ENCODE peak calls at places on chromosomes 13 and 19, in four cellular contexts. E, K, D and Y are unnamed samples.

GRCh38 chr13:45306966-45307365 is 34.0 kb downstream of the TPT1 start:
- DNase-seq in E (no peak), K (no peak), D (no peak), Y (no peak)

GRCh38 chr19:2479556-2480194 is 3.7 kb downstream of the GADD45B start:
- DNase-seq in K (no peak), E (no peak), D (no peak), Y (no peak)

GRCh38 chr19:57438925-57439324 is 3.8 kb downstream of the ZNF749 start:
- DNase-seq in K (no peak), E (no peak), D (no peak), Y (no peak)

GRCh38 chr19:7679017-7679720 is 1.5 kb upstream of the TRAPPC5 start:
- DNase-seq in D (no peak), K (no peak), E (peak), Y (no peak)

GRCh38 chr19:1833540-1833939 is 14.7 kb downstream of the REXO1 start:
- DNase-seq in E (no peak), K (no peak), D (no peak), Y (no peak)

GRCh38 chr13:59734393-59734792 is 429.3 kb downstream of the DIAPH3 start:
- DNase-seq in D (no peak), E (no peak), K (no peak), Y (peak)

GRCh38 chr13:102323505-102323904 is 78.3 kb downstream of the FGF14 start:
- DNase-seq in D (no peak), K (no peak), E (no peak), Y (no peak)

GRCh38 chr13:44355643-44356042 is 18.0 kb upstream of the SERP2 start:
- DNase-seq in D (no peak), K (no peak), E (no peak), Y (no peak)

GRCh38 chr13:30829788-30830637 is 76.1 kb upstream of the MEDAG start:
- DNase-seq in E (no peak), K (no peak), D (no peak), Y (no peak)

GRCh38 chr13:28557725-28558124 is 62.8 kb upstream of the FLT1 start:
- DNase-seq in E (no peak), K (no peak), D (no peak), Y (no peak)

GRCh38 chr19:40147693-40148347 is 43.4 kb upstream of the MAP3K10 start:
- DNase-seq in K (peak), D (no peak), E (no peak), Y (no peak)

GRCh38 chr19:55554749-55555152 is 9.4 kb upstream of the SBK3 start:
- DNase-seq in E (no peak), K (no peak), D (no peak), Y (no peak)

GRCh38 chr13:37418490-37418889 is 180.1 kb downstream of the POSTN start:
- DNase-seq in D (no peak), K (peak), E (no peak), Y (no peak)

GRCh38 chr19:41298327-41298964 is 11.5 kb upstream of the CCDC97 start:
- DNase-seq in K (peak), E (no peak), D (no peak), Y (no peak)

GRCh38 chr13:38661276-38661675 is 25.6 kb upstream of the FREM2 start:
- DNase-seq in D (no peak), K (no peak), E (no peak), Y (no peak)

GRCh38 chr19:49862411-49863253 is 4.7 kb downstream of the PNKP start:
- DNase-seq in D (no peak), K (no peak), E (peak), Y (no peak)

GRCh38 chr13:21361706-21362105 is 97.4 kb downstream of the ZDHHC20 start:
- DNase-seq in D (no peak), E (no peak), K (no peak), Y (no peak)

GRCh38 chr13:61358599-61358998 is 57.0 kb downstream of the PCDH20 start:
- DNase-seq in D (no peak), K (no peak), E (no peak), Y (no peak)

GRCh38 chr13:98847780-98848179 is 95.3 kb upstream of the SLC15A1 start:
- DNase-seq in E (no peak), K (no peak), D (no peak), Y (no peak)

GRCh38 chr19:13781547-13781946 is 7.3 kb downstream of the C19orf53 start:
- DNase-seq in D (no peak), E (peak), K (peak), Y (no peak)

GRCh38 chr19:50850738-50851137 is 4.0 kb upstream of the KLK3 start:
- DNase-seq in D (no peak), E (no peak), K (no peak), Y (no peak)

GRCh38 chr19:39147480-39147879 is 21.9 kb downstream of the PAK4 start:
- DNase-seq in K (no peak), E (no peak), D (no peak), Y (no peak)

GRCh38 chr19:883661-884211 is 9.3 kb downstream of the MED16 start:
- DNase-seq in D (no peak), E (no peak), K (no peak), Y (no peak)

GRCh38 chr13:30037306-30037705 is 186.9 kb upstream of the UBL3 start:
- DNase-seq in E (peak), K (no peak), D (no peak), Y (no peak)

GRCh38 chr13:112686987-112687386 is 2.9 kb upstream of the ATP11A start:
- DNase-seq in E (no peak), D (no peak), K (no peak), Y (no peak)

GRCh38 chr13:37492741-37493514 is 105.6 kb downstream of the POSTN start:
- DNase-seq in K (peak), D (no peak), E (no peak), Y (no peak)

GRCh38 chr13:37491661-37492060 is 106.9 kb downstream of the POSTN start:
- DNase-seq in D (no peak), E (no peak), K (no peak), Y (no peak)

GRCh38 chr19:2492870-2493269 is 16.9 kb downstream of the GADD45B start:
- DNase-seq in E (peak), D (no peak), K (no peak), Y (no peak)

GRCh38 chr13:29922281-29922821 is 71.9 kb upstream of the UBL3 start:
- DNase-seq in E (no peak), D (no peak), K (peak), Y (no peak)

GRCh38 chr13:75271851-75272250 is 210.1 kb downstream of the TBC1D4 start:
- DNase-seq in D (no peak), E (no peak), K (peak), Y (no peak)

GRCh38 chr13:75788494-75788991 is 152.4 kb downstream of the LMO7 start:
- DNase-seq in E (no peak), D (no peak), K (peak), Y (no peak)

GRCh38 chr13:93875527-93875926 is 604.0 kb downstream of the DCT start:
- DNase-seq in K (peak), E (no peak), D (no peak), Y (no peak)

GRCh38 chr13:93872948-93873347 is 606.5 kb downstream of the DCT start:
- DNase-seq in D (no peak), E (no peak), K (no peak), Y (no peak)

GRCh38 chr13:93876236-93876635 is 603.2 kb downstream of the DCT start:
- DNase-seq in E (no peak), K (no peak), D (no peak), Y (no peak)

GRCh38 chr13:93867481-93867880 is 612.0 kb downstream of the DCT start:
- DNase-seq in E (no peak), D (no peak), K (peak), Y (no peak)

GRCh38 chr13:93872376-93872775 is 607.1 kb downstream of the DCT start:
- DNase-seq in D (no peak), E (no peak), K (no peak), Y (no peak)
- TF ChIP-seq RCOR1 in D (no peak), E (no peak), K (no peak), Y (no peak)

GRCh38 chr19:17473041-17473440 is 2.7 kb downstream of the SLC27A1 start:
- DNase-seq in D (no peak), K (peak), E (no peak), Y (no peak)

GRCh38 chr19:17470204-17470841 is at the start of gene SLC27A1:
- DNase-seq in K (peak), D (peak), E (peak), Y (peak)

GRCh38 chr19:17479325-17479791 is 9.0 kb downstream of the SLC27A1 start:
- DNase-seq in D (no peak), E (no peak), K (peak), Y (no peak)

GRCh38 chr19:17471410-17472125 is 1.2 kb downstream of the SLC27A1 start:
- DNase-seq in D (no peak), K (no peak), E (no peak), Y (no peak)

GRCh38 chr19:17475541-17476115 is 5.3 kb downstream of the SLC27A1 start:
- DNase-seq in K (peak), E (no peak), D (no peak), Y (no peak)
- TF ChIP-seq RCOR1 in K (no peak), E (no peak), D (no peak), Y (no peak)

GRCh38 chr19:19488875-19489690 is 26.3 kb downstream of the TSSK6 start:
- DNase-seq in K (peak), D (peak), E (peak), Y (peak)
- TF ChIP-seq RCOR1 in K (no peak), D (no peak), E (no peak), Y (no peak)

GRCh38 chr19:5949792-5950305 is 28.1 kb downstream of the RANBP3 start:
- DNase-seq in D (no peak), E (no peak), K (no peak), Y (no peak)

GRCh38 chr19:5948697-5949564 is 29.0 kb downstream of the RANBP3 start:
- DNase-seq in E (no peak), D (no peak), K (no peak), Y (no peak)

GRCh38 chr19:5952193-5953033 is 25.5 kb downstream of the RANBP3 start:
- DNase-seq in D (no peak), K (no peak), E (peak), Y (no peak)

GRCh38 chr19:5951338-5951861 is 26.5 kb downstream of the RANBP3 start:
- DNase-seq in D (no peak), E (no peak), K (no peak), Y (no peak)

GRCh38 chr19:5950744-5951143 is 27.2 kb downstream of the RANBP3 start:
- DNase-seq in D (no peak), K (no peak), E (no peak), Y (no peak)
- TF ChIP-seq RCOR1 in D (no peak), K (no peak), E (no peak), Y (no peak)

GRCh38 chr13:113917096-113917495 is 53.2 kb upstream of the GAS6 start:
- DNase-seq in K (no peak), E (no peak), D (no peak), Y (no peak)
- TF ChIP-seq RCOR1 in K (no peak), E (no peak), D (no peak), Y (no peak)

DNA sequence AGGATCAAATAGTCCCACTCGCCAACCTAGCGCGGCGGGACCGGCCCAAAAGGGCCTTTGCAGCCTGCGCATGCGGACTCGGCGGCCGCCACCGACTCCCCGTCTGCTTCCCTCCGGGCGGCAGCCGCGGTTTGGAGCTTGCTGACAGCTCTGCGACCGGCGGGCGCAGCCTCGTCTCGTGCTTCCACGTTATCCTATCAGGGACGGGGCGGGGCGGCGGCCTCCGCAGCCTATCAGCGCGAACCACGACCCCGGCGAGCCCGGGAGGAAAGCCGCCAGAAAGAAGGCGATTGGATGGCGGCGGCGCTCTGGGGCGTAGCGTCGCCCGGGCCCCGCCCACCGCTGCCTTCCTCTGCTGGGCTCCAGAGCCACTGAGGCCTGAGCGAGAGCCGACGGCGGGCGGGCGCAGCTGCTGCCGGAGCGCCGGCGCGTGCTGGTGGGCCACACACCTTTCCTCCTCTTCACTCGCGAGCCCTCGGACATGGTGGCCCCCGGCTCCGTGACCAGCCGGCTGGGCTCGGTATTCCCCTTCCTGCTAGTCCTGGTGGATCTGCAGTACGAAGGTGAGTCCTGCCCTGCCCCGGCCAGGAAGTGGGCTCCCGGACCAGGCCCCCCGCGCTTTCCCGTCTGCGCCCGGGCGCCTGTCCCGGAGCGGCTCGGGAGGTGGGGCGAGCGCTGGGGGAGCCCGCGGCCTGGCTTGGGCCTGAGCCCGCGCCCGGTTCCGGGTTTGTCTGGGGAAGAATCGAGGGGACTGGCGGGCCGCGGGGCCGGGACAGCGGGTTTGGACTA is at the start of gene DNAJC3:
- DNase-seq in E (peak), D (peak), K (peak), Y (peak)
- TF ChIP-seq RCOR1 in E (no peak), D (no peak), K (peak), Y (no peak)

DNA sequence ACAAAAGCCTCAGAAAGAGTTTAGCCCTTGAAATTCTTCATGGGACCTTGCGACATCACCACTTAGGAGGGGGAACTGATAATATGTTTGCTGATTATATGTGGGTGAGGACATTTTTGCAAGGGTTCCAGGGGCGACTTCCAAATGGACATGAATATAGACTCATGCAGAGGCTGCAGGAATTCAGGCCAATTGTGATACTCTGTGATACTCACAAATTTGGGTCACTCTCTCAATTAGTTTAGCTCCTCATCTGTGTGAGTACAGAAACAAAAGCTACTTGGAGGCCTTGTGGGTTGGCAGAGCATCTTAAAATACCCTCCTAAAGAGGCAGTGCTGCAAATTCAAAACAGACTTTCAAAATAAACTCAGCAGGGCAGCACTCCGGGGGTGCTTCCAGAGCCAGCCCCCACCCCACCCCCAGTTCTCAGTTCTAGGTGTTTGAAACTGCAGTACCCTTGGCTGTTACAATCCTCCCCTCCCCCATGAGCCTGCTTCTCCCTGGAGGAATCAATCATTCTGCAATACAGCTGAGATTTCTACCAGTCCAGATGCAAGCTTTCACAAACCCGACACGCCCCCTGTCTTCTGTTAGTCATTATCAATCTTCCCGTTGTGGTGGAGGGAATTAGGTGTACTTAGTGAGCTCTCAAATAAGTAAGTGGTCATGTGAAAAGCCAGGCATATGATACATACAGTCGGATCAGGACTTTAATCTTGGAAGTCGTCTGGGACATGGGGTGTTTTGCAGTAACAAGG is 96.9 kb upstream of the MBNL2 start:
- DNase-seq in K (peak), E (peak), D (no peak), Y (peak)
- TF ChIP-seq RCOR1 in K (no peak), E (no peak), D (no peak), Y (no peak)

DNA sequence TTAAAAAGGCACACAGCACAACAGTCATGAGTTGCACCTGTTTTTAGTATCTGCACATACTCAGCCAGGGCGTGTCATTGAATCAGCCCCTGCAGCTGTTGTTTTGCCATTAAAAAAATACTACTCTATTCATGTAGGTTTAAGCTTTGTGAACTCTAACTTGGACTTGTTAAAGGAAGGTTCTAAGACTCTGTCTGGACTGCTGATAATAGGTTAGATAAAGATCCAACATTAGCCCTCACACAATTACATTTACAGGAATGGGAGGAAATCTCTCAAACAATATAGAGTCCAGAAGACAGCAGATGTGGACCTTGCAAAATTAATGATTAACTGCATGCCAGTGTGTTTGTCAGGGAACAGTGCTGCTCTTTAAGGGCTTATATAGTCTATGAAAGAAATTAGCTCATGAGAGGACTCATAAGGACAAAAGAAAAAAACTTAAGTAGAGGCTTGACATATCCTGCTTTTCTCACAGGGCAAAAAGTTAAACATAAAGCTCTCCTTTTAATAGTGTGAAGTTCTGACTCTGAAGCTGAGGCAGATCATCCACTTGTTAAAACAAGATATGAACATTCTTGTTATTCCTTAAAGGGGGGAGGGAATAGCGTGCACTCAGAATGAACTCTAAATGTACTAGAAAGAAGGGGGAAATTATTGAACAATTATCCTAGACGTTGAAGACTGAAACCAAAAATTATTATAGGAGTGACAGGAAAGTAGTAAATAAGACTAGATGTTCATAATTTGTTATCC is 243.6 kb downstream of the NDFIP2 start:
- DNase-seq in D (peak), E (no peak), K (no peak), Y (no peak)
- TF ChIP-seq RCOR1 in D (no peak), E (no peak), K (no peak), Y (no peak)